ENCODE peak calls at places on chromosomes 5 and 9, in ten cellular contexts. O is gastrocnemius medialis, F is esophagus squamous epithelium, X is A549, I is HCT116, W is transverse colon, C is tibial nerve, Y is uterus, K is breast epithelium, R is stomach. E is an unnamed sample.

GRCh38 chr5:1792842-1793266 is 6.8 kb downstream of the MRPL36 start:
- DNase-seq in O (no peak), F (no peak), X (no peak), I (no peak), W (peak), C (no peak), Y (no peak), K (no peak), R (peak), E (no peak)

GRCh38 chr5:121273818-121274433 is 577.8 kb upstream of the FTMT start:
- DNase-seq in O (no peak), F (no peak), X (peak), I (peak), W (no peak), C (no peak), Y (no peak), K (no peak), R (no peak), E (no peak)

GRCh38 chr5:1175015-1175414 is 26.4 kb upstream of the SLC6A19 start:
- DNase-seq in O (no peak), F (no peak), X (no peak), I (no peak), W (no peak), C (no peak), Y (no peak), K (no peak), R (no peak), E (no peak)

GRCh38 chr5:139669681-139670368 is 21.7 kb downstream of the CXXC5 start:
- DNase-seq in O (no peak), F (no peak), X (no peak), I (no peak), W (peak), C (no peak), Y (no peak), K (no peak), R (peak), E (no peak)

GRCh38 chr5:158699336-158699735 is 400.4 kb downstream of the EBF1 start:
- DNase-seq in O (no peak), F (no peak), X (no peak), I (no peak), W (no peak), C (no peak), Y (no peak), K (no peak), R (no peak), E (no peak)

GRCh38 chr5:83925321-83925877 is 204.7 kb upstream of the HAPLN1 start:
- DNase-seq in O (no peak), F (no peak), X (no peak), I (peak), W (no peak), C (no peak), Y (no peak), K (no peak), R (no peak), E (no peak)

GRCh38 chr5:14071433-14071832 is 71.7 kb upstream of the TRIO start:
- DNase-seq in O (no peak), F (no peak), X (no peak), I (no peak), W (no peak), C (no peak), Y (no peak), K (no peak), R (no peak), E (no peak)

GRCh38 chr9:121398374-121398773 is 28.3 kb upstream of the STOM start:
- DNase-seq in O (no peak), F (no peak), X (no peak), I (no peak), W (no peak), C (no peak), Y (no peak), K (peak), R (no peak), E (peak)

GRCh38 chr5:38660194-38660668 is 103.8 kb upstream of the LIFR start:
- DNase-seq in O (peak), F (no peak), X (no peak), I (no peak), W (no peak), C (no peak), Y (no peak), K (peak), R (no peak), E (peak)

DNA sequence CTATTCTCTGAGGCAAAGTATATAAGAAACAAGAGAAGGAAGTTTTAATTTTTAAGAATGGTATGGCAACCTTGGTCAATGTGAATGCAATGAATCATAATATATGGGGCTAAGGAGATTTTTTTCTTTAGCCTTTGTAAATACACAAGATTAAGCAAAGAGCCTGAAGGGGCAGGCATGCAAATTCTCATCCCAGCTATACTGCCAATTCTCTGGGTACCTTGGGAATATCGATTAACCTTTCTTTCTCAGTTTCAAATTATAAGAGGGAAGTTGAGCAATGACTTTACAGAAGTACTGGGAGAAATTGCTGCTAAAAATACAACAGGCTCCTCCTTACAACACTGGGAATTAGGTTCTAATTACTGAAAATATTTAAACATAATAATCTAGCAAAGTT is 97.5 kb downstream of the MRPS27 start:
- DNase-seq in O (no peak), F (no peak), X (no peak), I (no peak), W (no peak), C (no peak), Y (no peak), K (no peak), R (no peak), E (no peak)
- H3K27ac ChIP-seq in O (no peak), F (no peak), X (no peak), I (no peak), W (no peak), C (no peak), Y (no peak), K (no peak), R (no peak), E (no peak)

GRCh38 chr5:178207183-178207916 is 3.0 kb downstream of the HNRNPAB start:
- DNase-seq in O (no peak), F (no peak), X (no peak), I (no peak), W (peak), C (no peak), Y (no peak), K (peak), R (peak), E (peak)

GRCh38 chr5:178208540-178209227 is 4.4 kb downstream of the HNRNPAB start:
- DNase-seq in O (no peak), F (no peak), X (peak), I (no peak), W (no peak), C (no peak), Y (no peak), K (no peak), R (no peak), E (no peak)

GRCh38 chr5:178209334-178210072 is 5.2 kb downstream of the HNRNPAB start:
- DNase-seq in O (no peak), F (no peak), X (no peak), I (no peak), W (no peak), C (no peak), Y (no peak), K (no peak), R (no peak), E (no peak)

GRCh38 chr5:178206166-178207101 is 2.1 kb downstream of the HNRNPAB start:
- DNase-seq in O (no peak), F (no peak), X (no peak), I (no peak), W (no peak), C (no peak), Y (no peak), K (no peak), R (no peak), E (no peak)

DNA sequence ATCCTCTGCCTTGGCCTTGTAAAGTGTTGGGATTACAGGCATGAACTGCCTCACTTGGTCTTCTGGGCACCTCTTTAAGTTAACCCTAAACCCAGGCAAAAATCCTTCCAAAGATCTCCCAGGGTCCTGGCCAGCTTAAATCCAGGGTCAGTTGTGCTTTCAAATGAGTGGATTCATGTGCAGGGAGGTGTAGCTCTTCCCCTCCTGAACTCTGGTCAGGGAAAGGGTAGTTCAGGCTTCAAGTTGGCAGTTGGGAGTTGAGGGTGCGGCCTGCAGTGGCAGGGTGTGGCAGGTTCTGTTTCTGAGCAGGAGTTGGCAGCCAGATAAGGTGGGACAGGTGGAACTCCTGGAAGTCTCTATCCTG is 3.6 kb downstream of the HNRNPAB start:
- DNase-seq in O (no peak), F (no peak), X (no peak), I (no peak), W (peak), C (no peak), Y (no peak), K (no peak), R (peak), E (no peak)
- H3K4me3 ChIP-seq in O (no peak), F (no peak), X (no peak), I (no peak), W (no peak), C (no peak), Y (no peak), K (no peak), R (no peak), E (no peak)

GRCh38 chr5:156401802-156402201 is 74.8 kb downstream of the SGCD start:
- DNase-seq in O (no peak), F (no peak), X (no peak), I (no peak), W (no peak), C (no peak), Y (no peak), K (no peak), R (no peak), E (no peak)

GRCh38 chr5:156406023-156406422 is 79.1 kb downstream of the SGCD start:
- DNase-seq in O (no peak), F (no peak), X (no peak), I (no peak), W (no peak), C (no peak), Y (no peak), K (no peak), R (no peak), E (no peak)

GRCh38 chr5:156399323-156399722 is 72.4 kb downstream of the SGCD start:
- DNase-seq in O (no peak), F (no peak), X (no peak), I (no peak), W (no peak), C (no peak), Y (no peak), K (no peak), R (no peak), E (no peak)

GRCh38 chr5:156400542-156400941 is 73.6 kb downstream of the SGCD start:
- DNase-seq in O (no peak), F (no peak), X (no peak), I (no peak), W (no peak), C (no peak), Y (no peak), K (no peak), R (no peak), E (no peak)

GRCh38 chr5:156402387-156402921 is 75.5 kb downstream of the SGCD start:
- DNase-seq in O (no peak), F (peak), X (no peak), I (no peak), W (peak), C (no peak), Y (no peak), K (no peak), R (no peak), E (no peak)
- TF ChIP-seq POLR2A in O (no peak), F (no peak), X (no peak), I (no peak), W (no peak), C (no peak), Y (no peak), K (no peak), R (no peak), E (no peak)

GRCh38 chr5:81370912-81371311 is 23.0 kb downstream of the ACOT12 start:
- DNase-seq in O (no peak), F (no peak), X (no peak), I (no peak), W (no peak), C (no peak), Y (no peak), K (no peak), R (no peak), E (no peak)

GRCh38 chr5:81365541-81365940 is 28.4 kb downstream of the ACOT12 start:
- DNase-seq in O (no peak), F (no peak), X (no peak), I (no peak), W (no peak), C (no peak), Y (no peak), K (no peak), R (no peak), E (no peak)

GRCh38 chr5:81371354-81371876 is 22.5 kb downstream of the ACOT12 start:
- DNase-seq in O (no peak), F (no peak), X (no peak), I (no peak), W (no peak), C (no peak), Y (no peak), K (no peak), R (no peak), E (no peak)
- H3K27ac ChIP-seq in O (no peak), F (no peak), X (no peak), I (no peak), W (no peak), C (no peak), Y (no peak), K (no peak), R (no peak), E (no peak)

GRCh38 chr9:137190315-137190853 is 1.9 kb downstream of the SSNA1 start:
- DNase-seq in O (no peak), F (no peak), X (no peak), I (no peak), W (no peak), C (no peak), Y (no peak), K (no peak), R (peak), E (no peak)
- H3K4me3 ChIP-seq in O (peak), F (peak), X (no peak), I (no peak), W (no peak), C (no peak), Y (no peak), K (peak), R (no peak), E (no peak)

DNA sequence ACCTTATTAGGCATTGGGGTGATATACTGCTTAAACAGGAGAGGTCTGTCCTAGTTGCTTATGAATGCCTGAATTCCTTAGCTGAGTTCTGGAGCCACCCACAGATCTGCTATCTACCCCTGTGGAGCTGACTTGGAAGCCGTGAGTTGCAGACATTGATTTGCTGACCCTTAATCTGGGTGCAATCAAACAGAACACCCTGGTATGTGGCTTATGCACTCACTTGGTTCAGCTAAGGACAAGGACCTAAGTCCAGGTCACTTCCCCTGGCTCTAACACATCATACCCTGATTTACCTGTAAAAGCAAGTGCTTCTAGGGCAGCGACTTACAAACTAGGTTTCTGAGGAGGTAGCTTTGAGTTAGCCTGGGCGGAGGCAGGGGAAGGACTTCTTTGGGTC is 41.6 kb upstream of the TLR4 start:
- DNase-seq in O (no peak), F (no peak), X (no peak), I (no peak), W (no peak), C (no peak), Y (no peak), K (no peak), R (no peak), E (no peak)
- TF ChIP-seq POLR2A in O (no peak), F (no peak), X (no peak), I (no peak), W (no peak), C (no peak), Y (no peak), K (no peak), R (no peak), E (no peak)

GRCh38 chr9:107638496-107638895 is 148.9 kb upstream of the KLF4 start:
- DNase-seq in O (no peak), F (no peak), X (no peak), I (no peak), W (no peak), C (no peak), Y (no peak), K (no peak), R (no peak), E (no peak)
- H3K27ac ChIP-seq in O (peak), F (peak), X (peak), I (no peak), W (peak), C (peak), Y (peak), K (peak), R (peak), E (peak)